ENCODE peak calls at places on chromosomes 2 and 18, in six cellular contexts. One of them, this sample, is unnamed.

GRCh38 chr2:24050041-24050655 is 607 bp downstream of the FKBP1B start:
- DNase-seq in brain microvascular endothelial cell: peak
- DNase-seq in fibroblast of mammary gland: peak
- DNase-seq in RWPE1: no peak
- DNase-seq in mammary epithelial cell: peak
- DNase-seq in ovary: peak
- DNase-seq in this sample: no peak

GRCh38 chr2:27717070-27717453 is 53.4 kb downstream of the SLC4A1AP start:
- DNase-seq in brain microvascular endothelial cell: no peak
- DNase-seq in fibroblast of mammary gland: peak
- DNase-seq in RWPE1: peak
- DNase-seq in mammary epithelial cell: peak
- DNase-seq in ovary: peak
- DNase-seq in this sample: peak

GRCh38 chr2:49840428-49840975 is 686.2 kb upstream of the FSHR start:
- DNase-seq in brain microvascular endothelial cell: no peak
- DNase-seq in fibroblast of mammary gland: no peak
- DNase-seq in RWPE1: no peak
- DNase-seq in mammary epithelial cell: no peak
- DNase-seq in ovary: no peak
- DNase-seq in this sample: no peak

GRCh38 chr2:240426797-240427721 is 8.4 kb upstream of the GPC1 start:
- DNase-seq in brain microvascular endothelial cell: peak
- DNase-seq in fibroblast of mammary gland: peak
- DNase-seq in RWPE1: peak
- DNase-seq in mammary epithelial cell: no peak
- DNase-seq in ovary: peak
- DNase-seq in this sample: no peak

GRCh38 chr2:238130111-238130695 is 8.3 kb upstream of the KLHL30 start:
- DNase-seq in brain microvascular endothelial cell: no peak
- DNase-seq in fibroblast of mammary gland: no peak
- DNase-seq in RWPE1: no peak
- DNase-seq in mammary epithelial cell: no peak
- DNase-seq in ovary: no peak
- DNase-seq in this sample: no peak

GRCh38 chr2:55148269-55148668 is 83.8 kb downstream of the CLHC1 start:
- DNase-seq in brain microvascular endothelial cell: peak
- DNase-seq in fibroblast of mammary gland: peak
- DNase-seq in RWPE1: peak
- DNase-seq in mammary epithelial cell: peak
- DNase-seq in ovary: no peak
- DNase-seq in this sample: peak

GRCh38 chr2:28296243-28296642 is 96.4 kb upstream of the FOSL2 start:
- DNase-seq in brain microvascular endothelial cell: peak
- DNase-seq in fibroblast of mammary gland: peak
- DNase-seq in RWPE1: peak
- DNase-seq in mammary epithelial cell: peak
- DNase-seq in ovary: no peak
- DNase-seq in this sample: peak

GRCh38 chr2:27152796-27153464 is 4.1 kb downstream of the TCF23 start:
- DNase-seq in brain microvascular endothelial cell: peak
- DNase-seq in fibroblast of mammary gland: peak
- DNase-seq in RWPE1: peak
- DNase-seq in mammary epithelial cell: peak
- DNase-seq in ovary: no peak
- DNase-seq in this sample: peak

GRCh38 chr2:224833986-224834385 is 117.8 kb upstream of the CCDC195 start:
- DNase-seq in brain microvascular endothelial cell: no peak
- DNase-seq in fibroblast of mammary gland: no peak
- DNase-seq in RWPE1: no peak
- DNase-seq in mammary epithelial cell: no peak
- DNase-seq in ovary: no peak
- DNase-seq in this sample: no peak

DNA sequence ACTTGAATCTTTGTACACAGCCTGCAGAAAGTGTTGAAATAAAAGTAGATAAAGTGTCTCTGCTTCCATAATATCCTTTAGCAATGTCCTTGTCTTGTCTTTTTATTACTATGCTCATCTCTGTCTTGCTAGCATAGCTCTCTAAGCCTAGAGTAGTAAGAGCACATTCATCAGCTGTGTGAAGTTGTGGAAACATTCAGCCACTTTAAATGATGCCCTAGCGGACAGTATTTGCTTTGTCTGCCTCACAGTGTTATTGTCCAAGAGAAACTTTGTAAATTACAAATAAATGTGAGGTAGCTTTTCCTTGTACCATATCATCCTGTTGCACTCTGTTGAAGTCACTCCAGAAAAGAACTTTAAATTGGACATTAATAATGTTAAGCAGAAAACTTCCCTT is 60.3 kb upstream of the TTC21B start:
- DNase-seq in brain microvascular endothelial cell: no peak
- DNase-seq in fibroblast of mammary gland: no peak
- DNase-seq in RWPE1: no peak
- DNase-seq in mammary epithelial cell: no peak
- DNase-seq in ovary: no peak
- DNase-seq in this sample: no peak
- TF ChIP-seq CTCF in brain microvascular endothelial cell: no peak
- TF ChIP-seq CTCF in fibroblast of mammary gland: no peak
- TF ChIP-seq CTCF in RWPE1: no peak
- TF ChIP-seq CTCF in mammary epithelial cell: no peak
- TF ChIP-seq CTCF in ovary: no peak
- TF ChIP-seq CTCF in this sample: peak

GRCh38 chr2:226798422-226799210 is 1.0 kb downstream of the IRS1 start:
- DNase-seq in brain microvascular endothelial cell: peak
- DNase-seq in fibroblast of mammary gland: peak
- DNase-seq in RWPE1: peak
- DNase-seq in mammary epithelial cell: peak
- DNase-seq in ovary: peak
- DNase-seq in this sample: peak
- TF ChIP-seq CTCF in brain microvascular endothelial cell: peak
- TF ChIP-seq CTCF in fibroblast of mammary gland: no peak
- TF ChIP-seq CTCF in RWPE1: peak
- TF ChIP-seq CTCF in mammary epithelial cell: peak
- TF ChIP-seq CTCF in ovary: no peak
- TF ChIP-seq CTCF in this sample: peak

GRCh38 chr2:233063976-233064411 is 3.9 kb downstream of the INPP5D start:
- DNase-seq in brain microvascular endothelial cell: no peak
- DNase-seq in fibroblast of mammary gland: no peak
- DNase-seq in RWPE1: no peak
- DNase-seq in mammary epithelial cell: no peak
- DNase-seq in ovary: no peak
- DNase-seq in this sample: no peak

GRCh38 chr2:233068762-233069418 is 8.7 kb downstream of the INPP5D start:
- DNase-seq in brain microvascular endothelial cell: no peak
- DNase-seq in fibroblast of mammary gland: no peak
- DNase-seq in RWPE1: no peak
- DNase-seq in mammary epithelial cell: no peak
- DNase-seq in ovary: no peak
- DNase-seq in this sample: no peak

GRCh38 chr2:233064526-233065199 is 4.5 kb downstream of the INPP5D start:
- DNase-seq in brain microvascular endothelial cell: no peak
- DNase-seq in fibroblast of mammary gland: no peak
- DNase-seq in RWPE1: no peak
- DNase-seq in mammary epithelial cell: no peak
- DNase-seq in ovary: no peak
- DNase-seq in this sample: no peak

GRCh38 chr2:233063269-233063975 is 3.3 kb downstream of the INPP5D start:
- DNase-seq in brain microvascular endothelial cell: no peak
- DNase-seq in fibroblast of mammary gland: no peak
- DNase-seq in RWPE1: no peak
- DNase-seq in mammary epithelial cell: no peak
- DNase-seq in ovary: no peak
- DNase-seq in this sample: no peak

GRCh38 chr2:233065954-233066470 is 5.9 kb downstream of the INPP5D start:
- DNase-seq in brain microvascular endothelial cell: no peak
- DNase-seq in fibroblast of mammary gland: no peak
- DNase-seq in RWPE1: no peak
- DNase-seq in mammary epithelial cell: no peak
- DNase-seq in ovary: no peak
- DNase-seq in this sample: no peak
- TF ChIP-seq CTCF in brain microvascular endothelial cell: no peak
- TF ChIP-seq CTCF in fibroblast of mammary gland: no peak
- TF ChIP-seq CTCF in RWPE1: no peak
- TF ChIP-seq CTCF in mammary epithelial cell: no peak
- TF ChIP-seq CTCF in ovary: no peak
- TF ChIP-seq CTCF in this sample: no peak

DNA sequence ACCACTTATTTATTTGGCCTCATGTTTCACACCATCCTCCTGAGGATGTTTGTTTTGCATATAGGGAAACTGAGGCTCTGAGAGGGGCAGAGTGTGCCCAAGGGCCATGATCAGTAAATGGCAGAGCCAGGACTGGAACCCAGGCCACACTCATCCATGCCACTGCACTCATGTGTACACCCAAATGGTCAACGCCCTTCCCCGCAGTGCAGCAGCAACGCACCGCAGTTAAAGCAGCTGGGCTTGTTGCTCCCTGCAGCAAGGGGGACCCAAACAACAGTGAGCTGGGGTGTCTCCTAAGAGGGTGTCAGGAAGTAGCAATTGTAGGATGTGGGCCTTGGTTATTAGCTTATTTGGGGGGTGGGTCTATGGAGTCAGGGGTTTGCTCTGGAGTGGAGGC is 36.6 kb downstream of the ZAP70 start:
- DNase-seq in brain microvascular endothelial cell: no peak
- DNase-seq in fibroblast of mammary gland: no peak
- DNase-seq in RWPE1: no peak
- DNase-seq in mammary epithelial cell: no peak
- DNase-seq in ovary: no peak
- DNase-seq in this sample: no peak
- TF ChIP-seq CTCF in brain microvascular endothelial cell: no peak
- TF ChIP-seq CTCF in fibroblast of mammary gland: no peak
- TF ChIP-seq CTCF in RWPE1: no peak
- TF ChIP-seq CTCF in mammary epithelial cell: no peak
- TF ChIP-seq CTCF in ovary: no peak
- TF ChIP-seq CTCF in this sample: no peak

GRCh38 chr2:127165539-127165935 is 54.6 kb downstream of the CYP27C1 start:
- DNase-seq in brain microvascular endothelial cell: no peak
- DNase-seq in fibroblast of mammary gland: no peak
- DNase-seq in RWPE1: no peak
- DNase-seq in mammary epithelial cell: no peak
- DNase-seq in ovary: no peak
- DNase-seq in this sample: peak

GRCh38 chr2:127166221-127166860 is 53.8 kb downstream of the CYP27C1 start:
- DNase-seq in brain microvascular endothelial cell: no peak
- DNase-seq in fibroblast of mammary gland: no peak
- DNase-seq in RWPE1: no peak
- DNase-seq in mammary epithelial cell: no peak
- DNase-seq in ovary: no peak
- DNase-seq in this sample: no peak

GRCh38 chr2:127162261-127163089 is 55.5 kb upstream of the BIN1 start:
- DNase-seq in brain microvascular endothelial cell: no peak
- DNase-seq in fibroblast of mammary gland: no peak
- DNase-seq in RWPE1: no peak
- DNase-seq in mammary epithelial cell: no peak
- DNase-seq in ovary: no peak
- DNase-seq in this sample: no peak

GRCh38 chr2:127163922-127164321 is 56.2 kb downstream of the CYP27C1 start:
- DNase-seq in brain microvascular endothelial cell: no peak
- DNase-seq in fibroblast of mammary gland: no peak
- DNase-seq in RWPE1: no peak
- DNase-seq in mammary epithelial cell: no peak
- DNase-seq in ovary: no peak
- DNase-seq in this sample: no peak

DNA sequence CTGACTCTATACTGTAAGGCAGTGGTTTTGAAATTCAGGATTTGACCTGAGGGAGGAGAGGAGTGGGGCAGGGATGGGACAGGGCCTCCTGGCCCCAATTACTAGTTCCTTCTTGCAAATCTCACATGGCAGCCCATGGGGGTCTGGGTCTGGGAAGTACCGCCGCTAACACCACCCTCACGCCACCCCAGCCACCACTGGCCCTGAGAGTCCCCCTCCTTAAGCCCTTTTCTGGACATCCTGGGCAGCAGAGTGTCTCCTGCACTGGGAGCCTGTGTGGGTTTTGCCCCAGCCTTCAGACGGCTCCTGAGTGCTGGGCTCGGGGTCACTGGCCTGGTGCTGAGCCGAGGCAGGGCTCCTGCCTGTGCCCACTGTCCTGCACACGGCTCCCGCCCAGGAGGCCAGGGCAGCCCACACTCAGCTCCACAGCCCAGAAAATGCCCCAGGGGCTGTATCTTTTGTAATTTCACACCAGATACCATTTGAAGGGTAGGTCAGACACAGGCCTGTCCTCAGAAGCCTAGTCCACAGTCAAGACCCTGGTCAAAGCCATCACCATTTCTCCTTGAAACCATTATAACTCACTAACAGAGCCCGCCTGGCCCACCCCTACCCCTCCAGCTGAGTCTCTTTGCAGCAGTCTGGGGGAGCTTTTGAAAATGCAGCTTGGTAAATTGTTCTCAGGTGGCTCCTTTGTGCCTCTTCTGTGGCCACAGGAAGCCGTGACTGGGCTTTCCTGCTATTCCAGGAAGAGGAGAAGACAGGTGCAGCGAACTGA is 55.1 kb downstream of the CYP27C1 start:
- DNase-seq in brain microvascular endothelial cell: no peak
- DNase-seq in fibroblast of mammary gland: no peak
- DNase-seq in RWPE1: no peak
- DNase-seq in mammary epithelial cell: no peak
- DNase-seq in ovary: no peak
- DNase-seq in this sample: no peak
- TF ChIP-seq CTCF in brain microvascular endothelial cell: no peak
- TF ChIP-seq CTCF in fibroblast of mammary gland: no peak
- TF ChIP-seq CTCF in RWPE1: no peak
- TF ChIP-seq CTCF in mammary epithelial cell: no peak
- TF ChIP-seq CTCF in ovary: no peak
- TF ChIP-seq CTCF in this sample: no peak

DNA sequence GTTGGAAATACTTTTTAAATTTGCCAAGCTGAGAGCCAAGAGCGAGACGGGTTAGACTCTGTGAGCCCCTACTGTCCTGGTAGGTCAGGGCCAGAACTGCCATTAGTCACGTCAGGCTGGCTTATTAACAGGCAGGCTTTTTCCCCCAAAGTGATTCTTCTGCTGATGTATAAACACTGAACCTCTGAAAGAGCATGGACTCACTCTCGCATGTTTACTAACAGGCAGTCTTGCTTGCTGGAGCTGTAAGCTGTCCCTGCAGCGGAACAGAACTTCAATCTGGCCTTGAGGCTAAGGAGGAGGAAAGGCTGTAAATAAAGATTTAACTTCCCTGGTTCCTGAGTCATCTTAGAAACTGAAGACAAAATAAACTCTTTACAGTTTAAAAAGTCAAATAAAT is 288.4 kb downstream of the PIEZO2 start:
- DNase-seq in brain microvascular endothelial cell: no peak
- DNase-seq in fibroblast of mammary gland: no peak
- DNase-seq in RWPE1: no peak
- DNase-seq in mammary epithelial cell: no peak
- DNase-seq in ovary: peak
- DNase-seq in this sample: no peak
- TF ChIP-seq CTCF in brain microvascular endothelial cell: no peak
- TF ChIP-seq CTCF in fibroblast of mammary gland: no peak
- TF ChIP-seq CTCF in RWPE1: no peak
- TF ChIP-seq CTCF in mammary epithelial cell: no peak
- TF ChIP-seq CTCF in ovary: no peak
- TF ChIP-seq CTCF in this sample: no peak

GRCh38 chr2:218980800-218981389 is 4.1 kb downstream of the FEV start:
- DNase-seq in brain microvascular endothelial cell: no peak
- DNase-seq in fibroblast of mammary gland: no peak
- DNase-seq in RWPE1: no peak
- DNase-seq in mammary epithelial cell: no peak
- DNase-seq in ovary: no peak
- DNase-seq in this sample: no peak
- TF ChIP-seq CTCF in brain microvascular endothelial cell: peak
- TF ChIP-seq CTCF in fibroblast of mammary gland: no peak
- TF ChIP-seq CTCF in RWPE1: no peak
- TF ChIP-seq CTCF in mammary epithelial cell: no peak
- TF ChIP-seq CTCF in ovary: no peak
- TF ChIP-seq CTCF in this sample: peak

GRCh38 chr18:57087985-57088384 is 58.9 kb upstream of the BOD1L2 start:
- DNase-seq in brain microvascular endothelial cell: no peak
- DNase-seq in fibroblast of mammary gland: no peak
- DNase-seq in RWPE1: peak
- DNase-seq in mammary epithelial cell: peak
- DNase-seq in ovary: no peak
- DNase-seq in this sample: no peak
- TF ChIP-seq CTCF in brain microvascular endothelial cell: no peak
- TF ChIP-seq CTCF in fibroblast of mammary gland: no peak
- TF ChIP-seq CTCF in RWPE1: no peak
- TF ChIP-seq CTCF in mammary epithelial cell: no peak
- TF ChIP-seq CTCF in ovary: no peak
- TF ChIP-seq CTCF in this sample: no peak